ENCODE peak calls at places on chromosomes 4 and X, in four cellular contexts. One of them, this sample, is unnamed.

GRCh38 chr4:653831-654525 is 20.1 kb downstream of the ATP5ME start:
- DNase-seq in transverse colon: no peak
- DNase-seq in GDM1: no peak
- DNase-seq in stimulated activated CD8-positive, alpha-beta memory T cell treated with anti-CD3 and anti-CD28 coated beads, Interleukin-7, amount 100 ng/mL, for 24 hours: no peak
- DNase-seq in this sample: no peak

GRCh38 chr4:10100734-10101216 is 15.8 kb downstream of the WDR1 start:
- DNase-seq in transverse colon: peak; percentile 42
- DNase-seq in GDM1: no peak
- DNase-seq in stimulated activated CD8-positive, alpha-beta memory T cell treated with anti-CD3 and anti-CD28 coated beads, Interleukin-7, amount 100 ng/mL, for 24 hours: no peak
- DNase-seq in this sample: no peak

GRCh38 chr4:154490589-154491340 is 834 bp downstream of the DCHS2 start:
- DNase-seq in transverse colon: peak; percentile 9
- DNase-seq in GDM1: no peak
- DNase-seq in stimulated activated CD8-positive, alpha-beta memory T cell treated with anti-CD3 and anti-CD28 coated beads, Interleukin-7, amount 100 ng/mL, for 24 hours: no peak
- DNase-seq in this sample: no peak

GRCh38 chr4:10074076-10074766 is 42.4 kb downstream of the WDR1 start:
- DNase-seq in transverse colon: no peak
- DNase-seq in GDM1: no peak
- DNase-seq in stimulated activated CD8-positive, alpha-beta memory T cell treated with anti-CD3 and anti-CD28 coated beads, Interleukin-7, amount 100 ng/mL, for 24 hours: no peak
- DNase-seq in this sample: no peak

GRCh38 chrX:14039344-14039743 is 9.7 kb upstream of the GEMIN8 start:
- DNase-seq in transverse colon: peak; percentile 61
- DNase-seq in GDM1: no peak
- DNase-seq in stimulated activated CD8-positive, alpha-beta memory T cell treated with anti-CD3 and anti-CD28 coated beads, Interleukin-7, amount 100 ng/mL, for 24 hours: peak; percentile 17
- DNase-seq in this sample: peak; percentile 0

GRCh38 chr4:186570193-186570996 is 15.0 kb upstream of the MTNR1A start:
- DNase-seq in transverse colon: peak; percentile 67
- DNase-seq in GDM1: no peak
- DNase-seq in stimulated activated CD8-positive, alpha-beta memory T cell treated with anti-CD3 and anti-CD28 coated beads, Interleukin-7, amount 100 ng/mL, for 24 hours: no peak
- DNase-seq in this sample: no peak

GRCh38 chrX:15989716-15990115 is 133.6 kb upstream of the GRPR start:
- DNase-seq in transverse colon: no peak
- DNase-seq in GDM1: no peak
- DNase-seq in stimulated activated CD8-positive, alpha-beta memory T cell treated with anti-CD3 and anti-CD28 coated beads, Interleukin-7, amount 100 ng/mL, for 24 hours: no peak
- DNase-seq in this sample: no peak

GRCh38 chr4:22202351-22203343 is 254.1 kb upstream of the KCNIP4 start:
- DNase-seq in transverse colon: peak; percentile 38
- DNase-seq in GDM1: no peak
- DNase-seq in stimulated activated CD8-positive, alpha-beta memory T cell treated with anti-CD3 and anti-CD28 coated beads, Interleukin-7, amount 100 ng/mL, for 24 hours: no peak
- DNase-seq in this sample: no peak

GRCh38 chr4:145609494-145610427 is 9.4 kb upstream of the MMAA start:
- DNase-seq in transverse colon: peak; percentile 69
- DNase-seq in GDM1: peak; percentile 39
- DNase-seq in stimulated activated CD8-positive, alpha-beta memory T cell treated with anti-CD3 and anti-CD28 coated beads, Interleukin-7, amount 100 ng/mL, for 24 hours: peak; percentile 44
- DNase-seq in this sample: no peak

GRCh38 chr4:119672938-119673337 is 44.3 kb upstream of the PDE5A start:
- DNase-seq in transverse colon: no peak
- DNase-seq in GDM1: no peak
- DNase-seq in stimulated activated CD8-positive, alpha-beta memory T cell treated with anti-CD3 and anti-CD28 coated beads, Interleukin-7, amount 100 ng/mL, for 24 hours: no peak
- DNase-seq in this sample: no peak

GRCh38 chr4:71518283-71518989 is 179.6 kb downstream of the SLC4A4 start:
- DNase-seq in transverse colon: no peak
- DNase-seq in GDM1: no peak
- DNase-seq in stimulated activated CD8-positive, alpha-beta memory T cell treated with anti-CD3 and anti-CD28 coated beads, Interleukin-7, amount 100 ng/mL, for 24 hours: no peak
- DNase-seq in this sample: no peak

This sample was measured in SW 1271.